ENCODE peak calls at places on chromosome 11, in five cellular contexts. V is EL, R is NCI-H2081, D is GM18507, Z is KBM-7. S is an unnamed sample.

GRCh38 chr11:12110714-12111481 is 508 bp downstream of the MICAL2 start:
- DNase-seq in Z (peak; percentile 55), D (no peak), V (peak; percentile 37), R (peak; percentile 42), S (peak; percentile 50)

GRCh38 chr11:134120143-134120850 is 51.4 kb downstream of the JAM3 start:
- DNase-seq in R (no peak), D (no peak), Z (no peak), V (peak; percentile 61), S (peak; percentile 94)

GRCh38 chr11:86101493-86101892 is 32.6 kb upstream of the PICALM start:
- DNase-seq in D (no peak), R (no peak), V (peak; percentile 53), Z (no peak), S (peak; percentile 63)

GRCh38 chr11:79902493-79902892 is 461.7 kb upstream of the TENM4 start:
- DNase-seq in Z (no peak), R (no peak), V (no peak), D (no peak), S (peak; percentile 0)

GRCh38 chr11:85590848-85591483 is 36.2 kb downstream of the DLG2 start:
- DNase-seq in R (peak; percentile 8), V (peak; percentile 45), D (no peak), Z (peak; percentile 76), S (peak; percentile 59)

GRCh38 chr11:3216027-3216525 is 2.5 kb downstream of the MRGPRG start:
- DNase-seq in V (no peak), R (no peak), D (no peak), Z (no peak), S (no peak)

GRCh38 chr11:79170289-79170688 is 270.5 kb downstream of the TENM4 start:
- DNase-seq in V (no peak), D (no peak), Z (no peak), R (no peak), S (no peak)

GRCh38 chr11:72229925-72230763 is 5.6 kb downstream of the INPPL1 start:
- DNase-seq in R (no peak), Z (no peak), V (no peak), D (no peak), S (no peak)

GRCh38 chr11:132158091-132158490 is 787.7 kb downstream of the NTM start:
- DNase-seq in Z (peak; percentile 9), V (peak; percentile 38), R (peak; percentile 50), D (no peak), S (peak; percentile 32)

GRCh38 chr11:2077061-2077802 is 62.0 kb downstream of the IGF2 start:
- DNase-seq in V (peak; percentile 68), D (no peak), R (no peak), Z (no peak), S (peak; percentile 79)

GRCh38 chr11:11163256-11163655 is 189.8 kb downstream of the CSNK2A3 start:
- DNase-seq in D (no peak), V (peak; percentile 9), R (no peak), Z (no peak), S (peak; percentile 33)

GRCh38 chr11:110715541-110715940 is 3.3 kb upstream of the ARHGAP20 start:
- DNase-seq in R (no peak), D (no peak), Z (no peak), V (peak; percentile 39), S (peak; percentile 80)

GRCh38 chr11:63813563-63814382 is 517 bp downstream of the SPINDOC start:
- DNase-seq in Z (peak; percentile 56), D (peak; percentile 25), R (peak; percentile 37), V (peak; percentile 64), S (peak; percentile 65)

GRCh38 chr11:128405693-128406364 is 181.5 kb downstream of the ETS1 start:
- DNase-seq in D (no peak), Z (no peak), V (no peak), R (no peak), S (no peak)

S was measured in EH.